ENCODE peak calls at places on chromosomes 4 and X, in six cellular contexts. One of them, this sample, is unnamed.
A peak's percentile ranks its signal among the peaks of the same experiment; 100 is the strongest.

GRCh38 chr4:111854494-111855087 is 290.7 kb upstream of the FAM241A start:
- DNase-seq in neuronal stem cell: peak; percentile 21
- DNase-seq in mammary epithelial cell: peak; percentile 16
- DNase-seq in mesendoderm: peak; percentile 44
- DNase-seq in adipocyte: peak; percentile 74
- DNase-seq in fibroblast of lung: peak; percentile 34
- DNase-seq in this sample: peak; percentile 74

GRCh38 chr4:101921370-101921769 is 130.8 kb downstream of the BANK1 start:
- DNase-seq in neuronal stem cell: no peak
- DNase-seq in mammary epithelial cell: no peak
- DNase-seq in mesendoderm: no peak
- DNase-seq in adipocyte: no peak
- DNase-seq in fibroblast of lung: no peak
- DNase-seq in this sample: no peak

GRCh38 chr4:59920414-59920813 is 1279.7 kb upstream of the ADGRL3 start:
- DNase-seq in neuronal stem cell: peak; percentile 11
- DNase-seq in mammary epithelial cell: no peak
- DNase-seq in mesendoderm: peak; percentile 35
- DNase-seq in adipocyte: no peak
- DNase-seq in fibroblast of lung: no peak
- DNase-seq in this sample: no peak

GRCh38 chr4:6031831-6032230 is 13.6 kb upstream of the C4orf50 start:
- DNase-seq in neuronal stem cell: no peak
- DNase-seq in mammary epithelial cell: no peak
- DNase-seq in mesendoderm: no peak
- DNase-seq in adipocyte: no peak
- DNase-seq in fibroblast of lung: no peak
- DNase-seq in this sample: no peak

GRCh38 chr4:40046311-40046980 is 10.2 kb upstream of the N4BP2 start:
- DNase-seq in neuronal stem cell: no peak
- DNase-seq in mammary epithelial cell: peak; percentile 31
- DNase-seq in mesendoderm: peak; percentile 56
- DNase-seq in adipocyte: peak; percentile 71
- DNase-seq in fibroblast of lung: peak; percentile 33
- DNase-seq in this sample: peak; percentile 58

GRCh38 chr4:160848901-160849735 is 1314.7 kb downstream of the FSTL5 start:
- DNase-seq in neuronal stem cell: no peak
- DNase-seq in mammary epithelial cell: no peak
- DNase-seq in mesendoderm: peak; percentile 60
- DNase-seq in adipocyte: no peak
- DNase-seq in fibroblast of lung: peak; percentile 1
- DNase-seq in this sample: no peak

GRCh38 chrX:53281321-53281822 is at the start of gene IQSEC2:
- DNase-seq in neuronal stem cell: no peak
- DNase-seq in mammary epithelial cell: peak; percentile 71
- DNase-seq in mesendoderm: peak; percentile 80
- DNase-seq in adipocyte: peak; percentile 91
- DNase-seq in fibroblast of lung: peak; percentile 82
- DNase-seq in this sample: peak; percentile 81

GRCh38 chr4:97953171-97953570 is 190.1 kb downstream of the STPG2 start:
- DNase-seq in neuronal stem cell: no peak
- DNase-seq in mammary epithelial cell: no peak
- DNase-seq in mesendoderm: no peak
- DNase-seq in adipocyte: no peak
- DNase-seq in fibroblast of lung: no peak
- DNase-seq in this sample: no peak

GRCh38 chr4:73814679-73815078 is 21.8 kb upstream of the CXCL6 start:
- DNase-seq in neuronal stem cell: no peak
- DNase-seq in mammary epithelial cell: peak; percentile 76
- DNase-seq in mesendoderm: no peak
- DNase-seq in adipocyte: no peak
- DNase-seq in fibroblast of lung: no peak
- DNase-seq in this sample: no peak

GRCh38 chr4:73817341-73817740 is 19.1 kb upstream of the CXCL6 start:
- DNase-seq in neuronal stem cell: no peak
- DNase-seq in mammary epithelial cell: peak; percentile 57
- DNase-seq in mesendoderm: peak; percentile 7
- DNase-seq in adipocyte: no peak
- DNase-seq in fibroblast of lung: no peak
- DNase-seq in this sample: no peak

GRCh38 chr4:73815145-73815544 is 21.3 kb upstream of the CXCL6 start:
- DNase-seq in neuronal stem cell: no peak
- DNase-seq in mammary epithelial cell: peak; percentile 71
- DNase-seq in mesendoderm: no peak
- DNase-seq in adipocyte: no peak
- DNase-seq in fibroblast of lung: no peak
- DNase-seq in this sample: no peak

GRCh38 chr4:73821325-73821724 is 15.2 kb upstream of the CXCL6 start:
- DNase-seq in neuronal stem cell: no peak
- DNase-seq in mammary epithelial cell: no peak
- DNase-seq in mesendoderm: no peak
- DNase-seq in adipocyte: no peak
- DNase-seq in fibroblast of lung: no peak
- DNase-seq in this sample: no peak

GRCh38 chr4:73816814-73817213 is 19.7 kb upstream of the CXCL6 start:
- DNase-seq in neuronal stem cell: no peak
- DNase-seq in mammary epithelial cell: peak; percentile 92
- DNase-seq in mesendoderm: no peak
- DNase-seq in adipocyte: peak; percentile 41
- DNase-seq in fibroblast of lung: peak; percentile 88
- DNase-seq in this sample: peak; percentile 80
- H3K4me1 ChIP-seq in neuronal stem cell: no peaks in the 10 kb centered on the region
- H3K4me1 ChIP-seq in mammary epithelial cell: peaks cover 25% of the 10 kb centered on the region
- H3K4me1 ChIP-seq in mesendoderm: no peaks in the 10 kb centered on the region
- H3K4me1 ChIP-seq in adipocyte: peaks cover 8% of the 10 kb centered on the region
- H3K4me1 ChIP-seq in fibroblast of lung: no peaks in the 10 kb centered on the region
- H3K4me1 ChIP-seq in this sample: peaks cover 11% of the 10 kb centered on the region

DNA sequence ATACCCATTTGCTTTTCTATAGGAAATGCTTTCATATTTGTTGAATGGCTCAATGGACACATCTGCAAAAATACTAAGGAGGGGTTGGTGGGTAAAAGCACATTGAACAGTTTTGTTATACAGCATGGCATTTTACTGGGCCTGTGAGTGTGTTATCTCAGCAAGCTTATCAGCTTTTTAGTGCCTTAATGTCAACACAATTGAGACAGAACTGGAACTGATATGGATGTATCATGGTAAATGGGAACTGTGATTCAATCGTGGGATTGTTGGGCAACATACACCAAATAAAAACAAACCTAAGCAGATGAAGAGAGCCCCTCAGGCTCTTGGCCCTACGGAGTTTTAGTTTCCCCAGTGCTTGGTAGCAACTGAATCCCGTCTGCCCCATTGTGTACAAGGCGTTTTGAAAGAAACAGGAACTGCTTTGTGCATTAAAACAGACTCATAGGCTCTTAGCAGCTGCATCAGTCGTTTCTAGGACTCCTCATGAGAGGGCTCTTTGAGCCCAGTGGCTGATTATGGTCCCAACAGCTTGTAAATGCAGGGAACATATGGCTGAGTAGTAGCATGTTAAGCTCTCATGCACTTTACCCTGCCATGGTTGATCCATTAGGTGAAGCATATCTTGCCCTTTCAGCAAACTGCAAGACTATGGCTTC is 7.3 kb downstream of the GPR119 start:
- DNase-seq in neuronal stem cell: no peak
- DNase-seq in mammary epithelial cell: no peak
- DNase-seq in mesendoderm: no peak
- DNase-seq in adipocyte: no peak
- DNase-seq in fibroblast of lung: no peak
- DNase-seq in this sample: no peak
- H3K27me3 ChIP-seq in neuronal stem cell: no peaks in the 10 kb centered on the region
- H3K27me3 ChIP-seq in mammary epithelial cell: no peaks in the 10 kb centered on the region
- H3K27me3 ChIP-seq in mesendoderm: no peaks in the 10 kb centered on the region
- H3K27me3 ChIP-seq in adipocyte: peaks cover 12% of the 10 kb centered on the region
- H3K27me3 ChIP-seq in fibroblast of lung: no peaks in the 10 kb centered on the region
- H3K27me3 ChIP-seq in this sample: no peaks in the 10 kb centered on the region

GRCh38 chr4:7828011-7828720 is 111.5 kb downstream of the AFAP1 start:
- DNase-seq in neuronal stem cell: no peak
- DNase-seq in mammary epithelial cell: peak; percentile 96
- DNase-seq in mesendoderm: peak; percentile 89
- DNase-seq in adipocyte: peak; percentile 98
- DNase-seq in fibroblast of lung: peak; percentile 99
- DNase-seq in this sample: peak; percentile 98

GRCh38 chr4:7831330-7831729 is 108.3 kb downstream of the AFAP1 start:
- DNase-seq in neuronal stem cell: no peak
- DNase-seq in mammary epithelial cell: no peak
- DNase-seq in mesendoderm: no peak
- DNase-seq in adipocyte: peak; percentile 72
- DNase-seq in fibroblast of lung: peak; percentile 95
- DNase-seq in this sample: peak; percentile 75

GRCh38 chr4:7830747-7831146 is 108.9 kb downstream of the AFAP1 start:
- DNase-seq in neuronal stem cell: no peak
- DNase-seq in mammary epithelial cell: no peak
- DNase-seq in mesendoderm: no peak
- DNase-seq in adipocyte: no peak
- DNase-seq in fibroblast of lung: no peak
- DNase-seq in this sample: no peak

GRCh38 chr4:7828926-7829325 is 110.7 kb downstream of the AFAP1 start:
- DNase-seq in neuronal stem cell: no peak
- DNase-seq in mammary epithelial cell: peak; percentile 56
- DNase-seq in mesendoderm: no peak
- DNase-seq in adipocyte: peak; percentile 67
- DNase-seq in fibroblast of lung: peak; percentile 77
- DNase-seq in this sample: peak; percentile 80

DNA sequence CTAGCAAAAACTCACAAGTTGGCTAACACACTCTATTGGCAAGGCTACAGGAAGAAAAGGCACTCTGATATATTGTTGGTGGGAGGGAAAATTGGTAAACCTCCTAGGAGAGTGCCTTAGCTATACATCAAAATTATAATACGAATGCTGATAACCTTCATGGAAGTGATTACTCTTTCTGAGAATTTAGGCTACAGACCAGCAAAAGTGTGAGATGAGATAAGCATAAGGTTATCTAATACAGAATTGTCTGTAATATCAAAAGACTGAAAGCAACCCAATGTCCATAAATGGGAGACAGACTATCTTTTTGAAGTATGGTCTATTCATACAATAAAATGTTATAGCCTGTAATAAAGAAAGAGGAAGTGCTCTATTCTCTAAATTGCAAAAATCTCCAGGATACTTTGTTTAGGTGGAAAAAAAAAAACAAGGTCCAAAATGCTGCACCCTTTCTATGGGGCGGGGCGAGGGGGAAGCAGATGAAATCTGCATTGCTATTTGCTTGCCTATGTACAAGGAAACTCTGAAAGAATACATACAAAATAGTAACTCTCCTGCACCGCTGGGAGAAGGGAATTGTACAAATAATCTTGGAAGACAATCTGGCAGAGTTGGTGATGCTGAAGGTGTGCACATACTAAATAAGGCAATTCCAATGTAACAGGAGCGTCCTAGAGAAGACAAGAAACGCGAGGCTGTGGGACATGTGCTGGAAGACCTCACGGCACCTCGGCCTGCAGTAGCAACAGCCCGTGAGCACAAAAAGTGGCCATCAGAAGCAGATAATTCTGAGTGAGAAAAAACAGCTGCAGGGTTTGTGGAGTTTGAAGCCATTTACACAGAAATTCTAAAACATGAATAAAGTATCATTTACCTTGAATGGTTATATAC is 109.7 kb downstream of the AFAP1 start:
- DNase-seq in neuronal stem cell: no peak
- DNase-seq in mammary epithelial cell: no peak
- DNase-seq in mesendoderm: no peak
- DNase-seq in adipocyte: no peak
- DNase-seq in fibroblast of lung: no peak
- DNase-seq in this sample: no peak
- H3K9ac ChIP-seq in neuronal stem cell: no peak overlapping the region
- H3K9ac ChIP-seq in mammary epithelial cell: no peak overlapping the region
- H3K9ac ChIP-seq in mesendoderm: no peak overlapping the region
- H3K9ac ChIP-seq in adipocyte: no peak overlapping the region
- H3K9ac ChIP-seq in fibroblast of lung: no peak overlapping the region
- H3K9ac ChIP-seq in this sample: peak overlapping the region; percentile 85

DNA sequence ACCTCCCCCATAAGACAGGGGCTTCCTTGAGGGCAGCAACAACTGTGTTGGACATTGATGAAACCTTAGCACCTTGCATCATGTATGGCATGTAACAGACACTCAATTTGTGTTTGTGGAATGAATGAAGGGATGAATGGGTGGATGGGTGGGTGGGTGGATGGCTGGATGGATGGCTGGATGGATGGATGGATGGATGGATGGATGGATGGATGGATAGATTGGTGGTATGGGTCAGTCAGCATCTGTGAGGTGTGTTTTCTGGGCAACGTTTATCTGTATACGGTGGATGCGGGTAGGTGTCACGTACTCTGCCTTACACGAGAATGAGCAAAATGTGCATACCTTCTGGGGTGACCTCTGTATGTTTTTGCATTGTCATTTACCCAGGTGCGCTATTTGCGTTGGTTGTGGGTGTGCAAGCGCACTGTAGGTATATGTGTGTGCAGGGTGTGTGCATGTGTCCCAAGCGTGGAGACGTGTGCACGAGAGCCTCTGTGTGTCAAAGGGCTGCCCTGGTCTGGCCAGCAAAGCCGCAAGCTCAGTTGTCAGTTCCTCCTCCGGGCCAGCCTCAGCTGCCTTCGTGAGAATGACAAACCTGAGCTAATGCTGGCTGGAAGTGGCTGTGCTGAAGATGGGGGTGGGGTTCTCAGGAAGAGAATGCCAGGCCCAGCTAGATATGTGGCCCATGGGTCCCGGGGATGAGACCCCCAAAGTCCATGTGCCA is 26.5 kb downstream of the ELF4 start:
- DNase-seq in neuronal stem cell: no peak
- DNase-seq in mammary epithelial cell: no peak
- DNase-seq in mesendoderm: no peak
- DNase-seq in adipocyte: no peak
- DNase-seq in fibroblast of lung: no peak
- DNase-seq in this sample: no peak
- H3K4me1 ChIP-seq in neuronal stem cell: no peaks in the 10 kb centered on the region
- H3K4me1 ChIP-seq in mammary epithelial cell: no peaks in the 10 kb centered on the region
- H3K4me1 ChIP-seq in mesendoderm: peaks cover 3% of the 10 kb centered on the region
- H3K4me1 ChIP-seq in adipocyte: peaks cover 18% of the 10 kb centered on the region
- H3K4me1 ChIP-seq in fibroblast of lung: peaks cover 7% of the 10 kb centered on the region
- H3K4me1 ChIP-seq in this sample: peaks cover 21% of the 10 kb centered on the region

DNA sequence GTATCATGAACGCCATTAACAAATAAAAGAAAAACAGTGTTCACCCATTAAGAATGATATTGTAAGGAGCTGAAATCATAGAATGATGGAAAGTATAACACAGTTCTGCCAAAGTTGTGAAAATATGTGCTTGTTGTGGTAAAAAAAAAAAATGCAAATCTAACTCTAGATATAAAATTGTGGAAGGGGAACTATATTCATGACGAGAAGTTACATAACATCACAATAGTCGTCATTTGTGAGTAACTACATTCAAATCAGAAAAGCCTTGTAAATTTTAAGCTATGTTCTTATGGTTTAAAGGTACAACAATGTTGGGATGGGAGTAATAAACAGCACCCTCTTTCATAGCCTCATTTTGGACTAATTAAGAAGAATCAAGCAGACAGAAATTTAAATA is 57.6 kb upstream of the PRDM8 start:
- DNase-seq in neuronal stem cell: no peak
- DNase-seq in mammary epithelial cell: no peak
- DNase-seq in mesendoderm: no peak
- DNase-seq in adipocyte: no peak
- DNase-seq in fibroblast of lung: no peak
- DNase-seq in this sample: no peak
- H3K27me3 ChIP-seq in neuronal stem cell: no peaks in the 10 kb centered on the region
- H3K27me3 ChIP-seq in mammary epithelial cell: no peaks in the 10 kb centered on the region
- H3K27me3 ChIP-seq in mesendoderm: no peaks in the 10 kb centered on the region
- H3K27me3 ChIP-seq in adipocyte: no peaks in the 10 kb centered on the region
- H3K27me3 ChIP-seq in fibroblast of lung: no peaks in the 10 kb centered on the region
- H3K27me3 ChIP-seq in this sample: no peaks in the 10 kb centered on the region

This sample was measured in GM23248.